ENCODE peak calls at places on chromosome 16, in four cellular contexts. One of them, this sample, is unnamed.

GRCh38 chr16:53775821-53776431 is 72.0 kb downstream of the FTO start:
- DNase-seq in CMK: no peak
- DNase-seq in testis: no peak
- DNase-seq in ureter: peak; percentile 51
- DNase-seq in this sample: peak; percentile 69

GRCh38 chr16:76676356-76676755 is 399.2 kb downstream of the CNTNAP4 start:
- DNase-seq in CMK: no peak
- DNase-seq in testis: no peak
- DNase-seq in ureter: peak; percentile 62
- DNase-seq in this sample: no peak

GRCh38 chr16:27225536-27226360 is 22.4 kb downstream of the KDM8 start:
- DNase-seq in CMK: no peak
- DNase-seq in testis: no peak
- DNase-seq in ureter: no peak
- DNase-seq in this sample: no peak

GRCh38 chr16:25691519-25692091 is at the start of gene HS3ST4:
- DNase-seq in CMK: no peak
- DNase-seq in testis: peak; percentile 19
- DNase-seq in ureter: no peak
- DNase-seq in this sample: no peak

GRCh38 chr16:4702466-4702808 is 9.1 kb downstream of the NUDT16L1 start:
- DNase-seq in CMK: no peak
- DNase-seq in testis: no peak
- DNase-seq in ureter: no peak
- DNase-seq in this sample: no peak

GRCh38 chr16:57743886-57744645 is 8.5 kb downstream of the KATNB1 start:
- DNase-seq in CMK: no peak
- DNase-seq in testis: no peak
- DNase-seq in ureter: no peak
- DNase-seq in this sample: no peak

GRCh38 chr16:84832488-84833141 is 12.8 kb downstream of the CRISPLD2 start:
- DNase-seq in CMK: no peak
- DNase-seq in testis: peak; percentile 88
- DNase-seq in ureter: peak; percentile 91
- DNase-seq in this sample: no peak

GRCh38 chr16:48811478-48811877 is 201.5 kb upstream of the N4BP1 start:
- DNase-seq in CMK: no peak
- DNase-seq in testis: peak; percentile 22
- DNase-seq in ureter: no peak
- DNase-seq in this sample: no peak

GRCh38 chr16:26762596-26762995 is 304.1 kb upstream of the C16orf82 start:
- DNase-seq in CMK: no peak
- DNase-seq in testis: no peak
- DNase-seq in ureter: no peak
- DNase-seq in this sample: no peak

GRCh38 chr16:77662241-77662640 is 60.1 kb upstream of the NUDT7 start:
- DNase-seq in CMK: no peak
- DNase-seq in testis: no peak
- DNase-seq in ureter: no peak
- DNase-seq in this sample: no peak

GRCh38 chr16:76201385-76201784 is 75.8 kb upstream of the CNTNAP4 start:
- DNase-seq in CMK: no peak
- DNase-seq in testis: no peak
- DNase-seq in ureter: no peak
- DNase-seq in this sample: no peak

GRCh38 chr16:22372882-22373661 is 1.3 kb downstream of the CDR2 start:
- DNase-seq in CMK: no peak
- DNase-seq in testis: no peak
- DNase-seq in ureter: no peak
- DNase-seq in this sample: no peak